ENCODE peak calls at places on chromosomes 5 and 9, in four cellular contexts. J, M, D and U are unnamed samples.

GRCh38 chr9:18260527-18260926 is 213.4 kb upstream of the ADAMTSL1 start:
- DNase-seq in M (no peak), D (no peak), J (no peak), U (peak; percentile 39)

GRCh38 chr9:128457207-128457606 is 1.4 kb downstream of the ODF2 start:
- DNase-seq in M (no peak), J (no peak), D (no peak), U (no peak)

GRCh38 chr9:132794730-132795380 is 83.2 kb downstream of the AK8 start:
- DNase-seq in J (peak; percentile 56), M (no peak), D (no peak), U (no peak)

GRCh38 chr9:70639853-70640814 is 225.7 kb upstream of the KLF9 start:
- DNase-seq in M (no peak), D (no peak), J (peak; percentile 44), U (peak; percentile 4)

GRCh38 chr9:76366275-76366674 is 28.0 kb downstream of the RFK start:
- DNase-seq in D (no peak), J (no peak), M (no peak), U (no peak)

GRCh38 chr9:98091735-98092632 is 27.0 kb downstream of the TRIM14 start:
- DNase-seq in M (no peak), D (no peak), J (peak; percentile 70), U (no peak)

GRCh38 chr5:132439521-132440206 is 50.9 kb downstream of the IRF1 start:
- DNase-seq in J (peak; percentile 62), M (no peak), D (peak; percentile 47), U (no peak)

GRCh38 chr5:61357745-61358144 is 25.7 kb downstream of the ZSWIM6 start:
- DNase-seq in M (no peak), D (no peak), J (no peak), U (no peak)

GRCh38 chr9:99573052-99573451 is 248.6 kb upstream of the NR4A3 start:
- DNase-seq in J (no peak), D (no peak), M (no peak), U (no peak)

GRCh38 chr9:119043996-119044395 is 325.2 kb downstream of the BRINP1 start:
- DNase-seq in D (no peak), M (no peak), J (no peak), U (no peak)

GRCh38 chr5:61563401-61563800 is 231.3 kb downstream of the ZSWIM6 start:
- DNase-seq in D (no peak), J (peak; percentile 63), M (no peak), U (peak; percentile 13)

GRCh38 chr5:12662545-12663314 is 758.5 kb upstream of the CTNND2 start:
- DNase-seq in J (no peak), D (no peak), M (no peak), U (no peak)

GRCh38 chr9:114504341-114505186 is 709 bp downstream of the WHRN start:
- DNase-seq in J (no peak), D (no peak), M (no peak), U (no peak)

GRCh38 chr9:7523644-7524043 is 275.9 kb downstream of the DMAC1 start:
- DNase-seq in J (no peak), D (no peak), M (no peak), U (no peak)